ENCODE peak calls at places on chromosomes 4 and X, in six cellular contexts. One of them, this sample, is unnamed.

GRCh38 chr4:46908148-46908547 is 897 bp downstream of the COX7B2 start:
- DNase-seq in stimulated activated CD8-positive, alpha-beta memory T cell treated with anti-CD3 and anti-CD28 coated beads, Interleukin-2, amount 100 ng/mL, for 1 hour: no peak
- DNase-seq in SW 1271: no peak
- DNase-seq in gastrocnemius medialis: no peak
- DNase-seq in breast epithelium: no peak
- DNase-seq in RCC 7860: no peak
- DNase-seq in this sample: no peak

GRCh38 chr4:184664445-184665210 is 15.1 kb downstream of the PRIMPOL start:
- DNase-seq in stimulated activated CD8-positive, alpha-beta memory T cell treated with anti-CD3 and anti-CD28 coated beads, Interleukin-2, amount 100 ng/mL, for 1 hour: no peak
- DNase-seq in SW 1271: peak
- DNase-seq in gastrocnemius medialis: no peak
- DNase-seq in breast epithelium: no peak
- DNase-seq in RCC 7860: no peak
- DNase-seq in this sample: no peak

GRCh38 chrX:110746014-110746413 is 49.6 kb downstream of the CHRDL1 start:
- DNase-seq in stimulated activated CD8-positive, alpha-beta memory T cell treated with anti-CD3 and anti-CD28 coated beads, Interleukin-2, amount 100 ng/mL, for 1 hour: no peak
- DNase-seq in SW 1271: no peak
- DNase-seq in gastrocnemius medialis: no peak
- DNase-seq in breast epithelium: no peak
- DNase-seq in RCC 7860: no peak
- DNase-seq in this sample: no peak

GRCh38 chr4:94676910-94677309 is 80.8 kb upstream of the BMPR1B start:
- DNase-seq in stimulated activated CD8-positive, alpha-beta memory T cell treated with anti-CD3 and anti-CD28 coated beads, Interleukin-2, amount 100 ng/mL, for 1 hour: no peak
- DNase-seq in SW 1271: no peak
- DNase-seq in gastrocnemius medialis: no peak
- DNase-seq in breast epithelium: no peak
- DNase-seq in RCC 7860: no peak
- DNase-seq in this sample: no peak

GRCh38 chr4:16126714-16127113 is 42.9 kb upstream of the PROM1 start:
- DNase-seq in stimulated activated CD8-positive, alpha-beta memory T cell treated with anti-CD3 and anti-CD28 coated beads, Interleukin-2, amount 100 ng/mL, for 1 hour: no peak
- DNase-seq in SW 1271: no peak
- DNase-seq in gastrocnemius medialis: no peak
- DNase-seq in breast epithelium: no peak
- DNase-seq in RCC 7860: no peak
- DNase-seq in this sample: no peak

GRCh38 chr4:119189638-119190037 is 22.9 kb upstream of the USP53 start:
- DNase-seq in stimulated activated CD8-positive, alpha-beta memory T cell treated with anti-CD3 and anti-CD28 coated beads, Interleukin-2, amount 100 ng/mL, for 1 hour: no peak
- DNase-seq in SW 1271: no peak
- DNase-seq in gastrocnemius medialis: no peak
- DNase-seq in breast epithelium: no peak
- DNase-seq in RCC 7860: no peak
- DNase-seq in this sample: no peak

GRCh38 chrX:29652484-29652883 is 562.9 kb upstream of the MAGEB2 start:
- DNase-seq in stimulated activated CD8-positive, alpha-beta memory T cell treated with anti-CD3 and anti-CD28 coated beads, Interleukin-2, amount 100 ng/mL, for 1 hour: no peak
- DNase-seq in SW 1271: peak
- DNase-seq in gastrocnemius medialis: no peak
- DNase-seq in breast epithelium: no peak
- DNase-seq in RCC 7860: peak
- DNase-seq in this sample: no peak

GRCh38 chr4:7313361-7313811 is 121.0 kb downstream of the SORCS2 start:
- DNase-seq in stimulated activated CD8-positive, alpha-beta memory T cell treated with anti-CD3 and anti-CD28 coated beads, Interleukin-2, amount 100 ng/mL, for 1 hour: no peak
- DNase-seq in SW 1271: no peak
- DNase-seq in gastrocnemius medialis: no peak
- DNase-seq in breast epithelium: peak
- DNase-seq in RCC 7860: no peak
- DNase-seq in this sample: no peak

GRCh38 chr4:125735107-125735506 is 420.4 kb downstream of the FAT4 start:
- DNase-seq in stimulated activated CD8-positive, alpha-beta memory T cell treated with anti-CD3 and anti-CD28 coated beads, Interleukin-2, amount 100 ng/mL, for 1 hour: no peak
- DNase-seq in SW 1271: peak
- DNase-seq in gastrocnemius medialis: no peak
- DNase-seq in breast epithelium: no peak
- DNase-seq in RCC 7860: peak
- DNase-seq in this sample: no peak

GRCh38 chr4:7909966-7910720 is 29.5 kb downstream of the AFAP1 start:
- DNase-seq in stimulated activated CD8-positive, alpha-beta memory T cell treated with anti-CD3 and anti-CD28 coated beads, Interleukin-2, amount 100 ng/mL, for 1 hour: no peak
- DNase-seq in SW 1271: no peak
- DNase-seq in gastrocnemius medialis: no peak
- DNase-seq in breast epithelium: no peak
- DNase-seq in RCC 7860: no peak
- DNase-seq in this sample: no peak